ENCODE peak calls at places on chromosomes 5 and 9, in six cellular contexts. One of them, this sample, is unnamed.

GRCh38 chr5:139482050-139482889 is at the start of gene STING1:
- DNase-seq in CD8-positive, alpha-beta T cell: peak; percentile 44
- DNase-seq in sigmoid colon: peak; percentile 92
- DNase-seq in psoas muscle: peak; percentile 84
- DNase-seq in osteoblast: peak; percentile 95
- DNase-seq in adipocyte: peak; percentile 94
- DNase-seq in this sample: peak; percentile 33

GRCh38 chr5:75089137-75089536 is 36.8 kb upstream of the GCNT4 start:
- DNase-seq in CD8-positive, alpha-beta T cell: no peak
- DNase-seq in sigmoid colon: no peak
- DNase-seq in psoas muscle: no peak
- DNase-seq in osteoblast: no peak
- DNase-seq in adipocyte: no peak
- DNase-seq in this sample: no peak

GRCh38 chr9:102986425-102986824 is 8.7 kb upstream of the CYLC2 start:
- DNase-seq in CD8-positive, alpha-beta T cell: no peak
- DNase-seq in sigmoid colon: no peak
- DNase-seq in psoas muscle: no peak
- DNase-seq in osteoblast: no peak
- DNase-seq in adipocyte: no peak
- DNase-seq in this sample: no peak

GRCh38 chr9:123432331-123433236 is 76.6 kb downstream of the CRB2 start:
- DNase-seq in CD8-positive, alpha-beta T cell: no peak
- DNase-seq in sigmoid colon: no peak
- DNase-seq in psoas muscle: no peak
- DNase-seq in osteoblast: no peak
- DNase-seq in adipocyte: no peak
- DNase-seq in this sample: no peak

GRCh38 chr9:107334103-107334776 is 51.2 kb downstream of the RAD23B start:
- DNase-seq in CD8-positive, alpha-beta T cell: no peak
- DNase-seq in sigmoid colon: no peak
- DNase-seq in psoas muscle: no peak
- DNase-seq in osteoblast: no peak
- DNase-seq in adipocyte: no peak
- DNase-seq in this sample: no peak

GRCh38 chr5:125559296-125559695 is 812.9 kb upstream of the ZNF608 start:
- DNase-seq in CD8-positive, alpha-beta T cell: no peak
- DNase-seq in sigmoid colon: no peak
- DNase-seq in psoas muscle: no peak
- DNase-seq in osteoblast: no peak
- DNase-seq in adipocyte: peak; percentile 83
- DNase-seq in this sample: no peak

GRCh38 chr5:99104538-99105132 is 175.8 kb upstream of the CHD1 start:
- DNase-seq in CD8-positive, alpha-beta T cell: no peak
- DNase-seq in sigmoid colon: no peak
- DNase-seq in psoas muscle: no peak
- DNase-seq in osteoblast: no peak
- DNase-seq in adipocyte: peak; percentile 76
- DNase-seq in this sample: no peak

GRCh38 chr5:107604990-107605389 is 65.7 kb downstream of the EFNA5 start:
- DNase-seq in CD8-positive, alpha-beta T cell: no peak
- DNase-seq in sigmoid colon: no peak
- DNase-seq in psoas muscle: no peak
- DNase-seq in osteoblast: no peak
- DNase-seq in adipocyte: peak; percentile 41
- DNase-seq in this sample: no peak

GRCh38 chr9:104961701-104962359 is 33.9 kb upstream of the ABCA1 start:
- DNase-seq in CD8-positive, alpha-beta T cell: no peak
- DNase-seq in sigmoid colon: no peak
- DNase-seq in psoas muscle: no peak
- DNase-seq in osteoblast: no peak
- DNase-seq in adipocyte: no peak
- DNase-seq in this sample: no peak

GRCh38 chr9:83322438-83322837 is 215.8 kb downstream of the FRMD3 start:
- DNase-seq in CD8-positive, alpha-beta T cell: no peak
- DNase-seq in sigmoid colon: no peak
- DNase-seq in psoas muscle: no peak
- DNase-seq in osteoblast: no peak
- DNase-seq in adipocyte: no peak
- DNase-seq in this sample: no peak

GRCh38 chr9:134992755-134993124 is 75.0 kb upstream of the FCN1 start:
- DNase-seq in CD8-positive, alpha-beta T cell: no peak
- DNase-seq in sigmoid colon: peak; percentile 62
- DNase-seq in psoas muscle: peak; percentile 81
- DNase-seq in osteoblast: peak; percentile 91
- DNase-seq in adipocyte: peak; percentile 13
- DNase-seq in this sample: no peak

GRCh38 chr5:51416149-51416548 is 32.9 kb downstream of the ISL1 start:
- DNase-seq in CD8-positive, alpha-beta T cell: no peak
- DNase-seq in sigmoid colon: no peak
- DNase-seq in psoas muscle: no peak
- DNase-seq in osteoblast: no peak
- DNase-seq in adipocyte: no peak
- DNase-seq in this sample: no peak

GRCh38 chr5:13325765-13326164 is 618.7 kb downstream of the DNAH5 start:
- DNase-seq in CD8-positive, alpha-beta T cell: no peak
- DNase-seq in sigmoid colon: no peak
- DNase-seq in psoas muscle: no peak
- DNase-seq in osteoblast: no peak
- DNase-seq in adipocyte: no peak
- DNase-seq in this sample: no peak
- H3K9me3 ChIP-seq in CD8-positive, alpha-beta T cell: no peaks in the 10 kb centered on the region
- H3K9me3 ChIP-seq in sigmoid colon: no peaks in the 10 kb centered on the region
- H3K9me3 ChIP-seq in psoas muscle: no peaks in the 10 kb centered on the region
- H3K9me3 ChIP-seq in osteoblast: peaks cover 4% of the 10 kb centered on the region
- H3K9me3 ChIP-seq in adipocyte: no peaks in the 10 kb centered on the region
- H3K9me3 ChIP-seq in this sample: no peaks in the 10 kb centered on the region

GRCh38 chr9:24801344-24801743 is 255.6 kb upstream of the IZUMO3 start:
- DNase-seq in CD8-positive, alpha-beta T cell: no peak
- DNase-seq in sigmoid colon: no peak
- DNase-seq in psoas muscle: no peak
- DNase-seq in osteoblast: no peak
- DNase-seq in adipocyte: no peak
- DNase-seq in this sample: no peak
- H3K9me3 ChIP-seq in CD8-positive, alpha-beta T cell: no peaks in the 10 kb centered on the region
- H3K9me3 ChIP-seq in sigmoid colon: no peaks in the 10 kb centered on the region
- H3K9me3 ChIP-seq in psoas muscle: no peaks in the 10 kb centered on the region
- H3K9me3 ChIP-seq in osteoblast: peaks cover 3% of the 10 kb centered on the region
- H3K9me3 ChIP-seq in adipocyte: no peaks in the 10 kb centered on the region
- H3K9me3 ChIP-seq in this sample: no peaks in the 10 kb centered on the region

GRCh38 chr5:4128994-4129393 is 533.4 kb downstream of the IRX1 start:
- DNase-seq in CD8-positive, alpha-beta T cell: no peak
- DNase-seq in sigmoid colon: no peak
- DNase-seq in psoas muscle: no peak
- DNase-seq in osteoblast: no peak
- DNase-seq in adipocyte: no peak
- DNase-seq in this sample: no peak
- H3K9me3 ChIP-seq in CD8-positive, alpha-beta T cell: no peaks in the 10 kb centered on the region
- H3K9me3 ChIP-seq in sigmoid colon: no peaks in the 10 kb centered on the region
- H3K9me3 ChIP-seq in psoas muscle: no peaks in the 10 kb centered on the region
- H3K9me3 ChIP-seq in osteoblast: peaks cover 3% of the 10 kb centered on the region
- H3K9me3 ChIP-seq in adipocyte: peaks cover 7% of the 10 kb centered on the region
- H3K9me3 ChIP-seq in this sample: no peaks in the 10 kb centered on the region

GRCh38 chr5:178965465-178966055 is 24.6 kb downstream of the ZNF454 start:
- DNase-seq in CD8-positive, alpha-beta T cell: no peak
- DNase-seq in sigmoid colon: no peak
- DNase-seq in psoas muscle: no peak
- DNase-seq in osteoblast: no peak
- DNase-seq in adipocyte: no peak
- DNase-seq in this sample: no peak
- H3K9me3 ChIP-seq in CD8-positive, alpha-beta T cell: peaks cover 32% of the 10 kb centered on the region
- H3K9me3 ChIP-seq in sigmoid colon: peaks cover 81% of the 10 kb centered on the region
- H3K9me3 ChIP-seq in psoas muscle: peaks cover 80% of the 10 kb centered on the region
- H3K9me3 ChIP-seq in osteoblast: peaks cover 58% of the 10 kb centered on the region
- H3K9me3 ChIP-seq in adipocyte: peaks cover 92% of the 10 kb centered on the region
- H3K9me3 ChIP-seq in this sample: peaks cover 27% of the 10 kb centered on the region

GRCh38 chr5:43554497-43554896 is 2.4 kb downstream of the PAIP1 start:
- DNase-seq in CD8-positive, alpha-beta T cell: no peak
- DNase-seq in sigmoid colon: no peak
- DNase-seq in psoas muscle: no peak
- DNase-seq in osteoblast: no peak
- DNase-seq in adipocyte: no peak
- DNase-seq in this sample: no peak
- H3K9me3 ChIP-seq in CD8-positive, alpha-beta T cell: no peaks in the 10 kb centered on the region
- H3K9me3 ChIP-seq in sigmoid colon: no peaks in the 10 kb centered on the region
- H3K9me3 ChIP-seq in psoas muscle: no peaks in the 10 kb centered on the region
- H3K9me3 ChIP-seq in osteoblast: no peaks in the 10 kb centered on the region
- H3K9me3 ChIP-seq in adipocyte: no peaks in the 10 kb centered on the region
- H3K9me3 ChIP-seq in this sample: no peaks in the 10 kb centered on the region

GRCh38 chr5:59296317-59297264 is 596.9 kb downstream of the PDE4D start:
- DNase-seq in CD8-positive, alpha-beta T cell: no peak
- DNase-seq in sigmoid colon: no peak
- DNase-seq in psoas muscle: no peak
- DNase-seq in osteoblast: no peak
- DNase-seq in adipocyte: peak; percentile 42
- DNase-seq in this sample: no peak
- H3K9me3 ChIP-seq in CD8-positive, alpha-beta T cell: no peaks in the 10 kb centered on the region
- H3K9me3 ChIP-seq in sigmoid colon: no peaks in the 10 kb centered on the region
- H3K9me3 ChIP-seq in psoas muscle: no peaks in the 10 kb centered on the region
- H3K9me3 ChIP-seq in osteoblast: no peaks in the 10 kb centered on the region
- H3K9me3 ChIP-seq in adipocyte: no peaks in the 10 kb centered on the region
- H3K9me3 ChIP-seq in this sample: no peaks in the 10 kb centered on the region

GRCh38 chr5:176995122-176995490 is 11.5 kb downstream of the UIMC1 start:
- DNase-seq in CD8-positive, alpha-beta T cell: no peak
- DNase-seq in sigmoid colon: no peak
- DNase-seq in psoas muscle: no peak
- DNase-seq in osteoblast: no peak
- DNase-seq in adipocyte: no peak
- DNase-seq in this sample: no peak
- H3K9me3 ChIP-seq in CD8-positive, alpha-beta T cell: no peaks in the 10 kb centered on the region
- H3K9me3 ChIP-seq in sigmoid colon: no peaks in the 10 kb centered on the region
- H3K9me3 ChIP-seq in psoas muscle: no peaks in the 10 kb centered on the region
- H3K9me3 ChIP-seq in osteoblast: no peaks in the 10 kb centered on the region
- H3K9me3 ChIP-seq in adipocyte: no peaks in the 10 kb centered on the region
- H3K9me3 ChIP-seq in this sample: peaks cover 5% of the 10 kb centered on the region

DNA sequence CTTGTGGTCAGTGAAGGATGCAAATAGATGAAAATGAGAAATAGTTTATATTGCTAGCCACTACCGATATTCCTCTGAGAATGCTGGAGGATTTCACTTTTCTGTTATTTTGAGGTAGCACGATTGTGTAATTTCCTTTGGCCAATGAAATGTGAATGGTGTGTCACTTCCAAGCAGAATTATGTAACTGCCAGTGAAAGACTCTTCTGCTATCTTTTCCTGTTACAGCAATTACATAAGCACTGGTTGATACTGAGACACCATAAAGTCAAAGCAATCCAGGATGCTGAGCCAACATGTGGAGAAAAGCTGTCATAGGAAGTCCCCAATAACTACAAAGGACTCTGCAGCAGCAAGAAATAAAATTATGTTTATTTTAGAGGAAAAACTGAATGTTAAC is 3.5 kb upstream of the PCDHA2 start:
- DNase-seq in CD8-positive, alpha-beta T cell: no peak
- DNase-seq in sigmoid colon: no peak
- DNase-seq in psoas muscle: no peak
- DNase-seq in osteoblast: no peak
- DNase-seq in adipocyte: no peak
- DNase-seq in this sample: no peak
- H3K9me3 ChIP-seq in CD8-positive, alpha-beta T cell: peaks cover 23% of the 10 kb centered on the region
- H3K9me3 ChIP-seq in sigmoid colon: peaks cover 48% of the 10 kb centered on the region
- H3K9me3 ChIP-seq in psoas muscle: peaks cover 21% of the 10 kb centered on the region
- H3K9me3 ChIP-seq in osteoblast: peaks cover 4% of the 10 kb centered on the region
- H3K9me3 ChIP-seq in adipocyte: peaks cover 89% of the 10 kb centered on the region
- H3K9me3 ChIP-seq in this sample: peaks cover 2% of the 10 kb centered on the region

DNA sequence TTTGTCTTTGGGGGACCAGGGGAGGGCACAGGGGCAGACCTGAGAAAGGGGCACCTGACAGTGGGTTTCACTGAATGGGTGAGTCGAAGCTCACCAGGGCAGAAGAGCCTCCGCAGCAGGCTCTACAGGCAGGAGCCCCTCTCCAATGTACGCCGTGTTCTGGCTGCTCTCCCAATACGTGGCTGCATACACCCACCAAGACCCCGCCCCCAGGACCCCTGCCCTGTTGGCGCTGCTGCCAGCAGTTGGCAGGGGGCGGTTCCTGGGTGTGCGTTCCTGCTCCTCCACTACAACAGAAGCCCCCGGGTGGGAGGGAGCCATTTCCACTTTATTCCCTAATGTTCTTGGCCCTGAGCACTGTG is 30.4 kb downstream of the SARDH start:
- DNase-seq in CD8-positive, alpha-beta T cell: no peak
- DNase-seq in sigmoid colon: peak; percentile 37
- DNase-seq in psoas muscle: peak; percentile 38
- DNase-seq in osteoblast: no peak
- DNase-seq in adipocyte: no peak
- DNase-seq in this sample: peak; percentile 8
- H3K9me3 ChIP-seq in CD8-positive, alpha-beta T cell: no peaks in the 10 kb centered on the region
- H3K9me3 ChIP-seq in sigmoid colon: no peaks in the 10 kb centered on the region
- H3K9me3 ChIP-seq in psoas muscle: no peaks in the 10 kb centered on the region
- H3K9me3 ChIP-seq in osteoblast: no peaks in the 10 kb centered on the region
- H3K9me3 ChIP-seq in adipocyte: no peaks in the 10 kb centered on the region
- H3K9me3 ChIP-seq in this sample: no peaks in the 10 kb centered on the region

This sample was measured in T-helper 17 cell.